ENCODE peak calls at places on chromosomes 4 and X, in five cellular contexts. One of them, this sample, is unnamed.

GRCh38 chr4:127781303-127782024 is 658 bp upstream of the HSPA4L start:
- DNase-seq in lower leg skin: peak
- DNase-seq in prostate gland: peak
- DNase-seq in suprapubic skin: peak
- DNase-seq in upper lobe of left lung: peak
- DNase-seq in this sample: peak

GRCh38 chr4:100982345-100982744 is 365.0 kb downstream of the PPP3CA start:
- DNase-seq in lower leg skin: no peak
- DNase-seq in upper lobe of left lung: no peak
- DNase-seq in prostate gland: no peak
- DNase-seq in suprapubic skin: no peak
- DNase-seq in this sample: no peak

GRCh38 chr4:141614878-141615586 is 21.4 kb upstream of the IL15 start:
- DNase-seq in prostate gland: no peak
- DNase-seq in upper lobe of left lung: no peak
- DNase-seq in suprapubic skin: no peak
- DNase-seq in lower leg skin: no peak
- DNase-seq in this sample: no peak

GRCh38 chr4:6355052-6355451 is 85.4 kb downstream of the WFS1 start:
- DNase-seq in lower leg skin: no peak
- DNase-seq in suprapubic skin: no peak
- DNase-seq in prostate gland: no peak
- DNase-seq in upper lobe of left lung: no peak
- DNase-seq in this sample: no peak

GRCh38 chr4:16158504-16158852 is 67.8 kb downstream of the TAPT1 start:
- DNase-seq in upper lobe of left lung: no peak
- DNase-seq in suprapubic skin: no peak
- DNase-seq in lower leg skin: no peak
- DNase-seq in prostate gland: no peak
- DNase-seq in this sample: no peak

GRCh38 chr4:27084685-27085356 is 224.2 kb downstream of the STIM2 start:
- DNase-seq in upper lobe of left lung: peak
- DNase-seq in lower leg skin: peak
- DNase-seq in prostate gland: peak
- DNase-seq in suprapubic skin: no peak
- DNase-seq in this sample: peak

GRCh38 chr4:110472583-110473329 is 3.2 kb upstream of the ENPEP start:
- DNase-seq in upper lobe of left lung: no peak
- DNase-seq in suprapubic skin: no peak
- DNase-seq in lower leg skin: no peak
- DNase-seq in prostate gland: no peak
- DNase-seq in this sample: no peak

GRCh38 chr4:105560488-105560887 is 8.1 kb downstream of the ARHGEF38 start:
- DNase-seq in lower leg skin: no peak
- DNase-seq in upper lobe of left lung: no peak
- DNase-seq in prostate gland: no peak
- DNase-seq in suprapubic skin: no peak
- DNase-seq in this sample: no peak

GRCh38 chr4:99361268-99361922 is 8.8 kb upstream of the ADH1C start:
- DNase-seq in suprapubic skin: no peak
- DNase-seq in prostate gland: no peak
- DNase-seq in upper lobe of left lung: no peak
- DNase-seq in lower leg skin: no peak
- DNase-seq in this sample: no peak

GRCh38 chr4:88341227-88342192 is 37.1 kb upstream of the HERC6 start:
- DNase-seq in upper lobe of left lung: peak
- DNase-seq in suprapubic skin: no peak
- DNase-seq in lower leg skin: no peak
- DNase-seq in prostate gland: peak
- DNase-seq in this sample: no peak

GRCh38 chr4:119626420-119626819 is 2.2 kb downstream of the PDE5A start:
- DNase-seq in lower leg skin: no peak
- DNase-seq in upper lobe of left lung: no peak
- DNase-seq in prostate gland: no peak
- DNase-seq in suprapubic skin: no peak
- DNase-seq in this sample: no peak

GRCh38 chr4:29805871-29806480 is 914.2 kb upstream of the PCDH7 start:
- DNase-seq in prostate gland: no peak
- DNase-seq in upper lobe of left lung: no peak
- DNase-seq in suprapubic skin: no peak
- DNase-seq in lower leg skin: no peak
- DNase-seq in this sample: no peak

GRCh38 chr4:138639018-138639876 is 376.3 kb upstream of the NOCT start:
- DNase-seq in upper lobe of left lung: no peak
- DNase-seq in lower leg skin: no peak
- DNase-seq in prostate gland: no peak
- DNase-seq in suprapubic skin: no peak
- DNase-seq in this sample: no peak

GRCh38 chr4:5894266-5894665 is 1.4 kb upstream of the CRMP1 start:
- DNase-seq in lower leg skin: no peak
- DNase-seq in prostate gland: no peak
- DNase-seq in suprapubic skin: no peak
- DNase-seq in upper lobe of left lung: no peak
- DNase-seq in this sample: no peak

GRCh38 chr4:5751073-5751917 is 40.3 kb downstream of the EVC start:
- DNase-seq in lower leg skin: no peak
- DNase-seq in suprapubic skin: no peak
- DNase-seq in upper lobe of left lung: no peak
- DNase-seq in prostate gland: no peak
- DNase-seq in this sample: no peak

GRCh38 chrX:110167952-110168451 is 149.9 kb downstream of the AMMECR1 start:
- DNase-seq in lower leg skin: no peak
- DNase-seq in suprapubic skin: no peak
- DNase-seq in upper lobe of left lung: no peak
- DNase-seq in prostate gland: no peak
- DNase-seq in this sample: peak

GRCh38 chr4:93072292-93072691 is 756.3 kb upstream of the ATOH1 start:
- DNase-seq in upper lobe of left lung: peak
- DNase-seq in prostate gland: no peak
- DNase-seq in lower leg skin: no peak
- DNase-seq in suprapubic skin: no peak
- DNase-seq in this sample: no peak

GRCh38 chrX:57156397-57157049 is 19.3 kb upstream of the SPIN2A start:
- DNase-seq in suprapubic skin: no peak
- DNase-seq in lower leg skin: no peak
- DNase-seq in upper lobe of left lung: no peak
- DNase-seq in prostate gland: no peak
- DNase-seq in this sample: no peak

GRCh38 chr4:183898456-183898855 is 6.7 kb upstream of the STOX2 start:
- DNase-seq in lower leg skin: no peak
- DNase-seq in prostate gland: no peak
- DNase-seq in suprapubic skin: no peak
- DNase-seq in upper lobe of left lung: no peak
- DNase-seq in this sample: no peak

GRCh38 chrX:111719426-111720210 is 38.6 kb downstream of the ALG13 start:
- DNase-seq in lower leg skin: no peak
- DNase-seq in prostate gland: no peak
- DNase-seq in upper lobe of left lung: no peak
- DNase-seq in suprapubic skin: no peak
- DNase-seq in this sample: no peak

GRCh38 chr4:174282836-174283506 is 496 bp downstream of the FBXO8 start:
- DNase-seq in prostate gland: peak
- DNase-seq in lower leg skin: peak
- DNase-seq in upper lobe of left lung: peak
- DNase-seq in suprapubic skin: peak
- DNase-seq in this sample: peak

GRCh38 chrX:8848921-8849320 is 47.7 kb upstream of the FAM9A start:
- DNase-seq in upper lobe of left lung: no peak
- DNase-seq in lower leg skin: no peak
- DNase-seq in prostate gland: no peak
- DNase-seq in suprapubic skin: no peak
- DNase-seq in this sample: no peak

GRCh38 chr4:8315343-8316250 is 46.0 kb downstream of the HTRA3 start:
- DNase-seq in lower leg skin: no peak
- DNase-seq in prostate gland: peak
- DNase-seq in upper lobe of left lung: peak
- DNase-seq in suprapubic skin: peak
- DNase-seq in this sample: no peak

GRCh38 chr4:162959056-162959455 is 207.6 kb downstream of the NAF1 start:
- DNase-seq in lower leg skin: no peak
- DNase-seq in suprapubic skin: no peak
- DNase-seq in upper lobe of left lung: no peak
- DNase-seq in prostate gland: no peak
- DNase-seq in this sample: peak

GRCh38 chr4:80183196-80184052 is 13.9 kb upstream of the PRDM8 start:
- DNase-seq in suprapubic skin: no peak
- DNase-seq in upper lobe of left lung: no peak
- DNase-seq in lower leg skin: no peak
- DNase-seq in prostate gland: no peak
- DNase-seq in this sample: no peak

GRCh38 chr4:56148428-56148827 is 199.7 kb downstream of the CEP135 start:
- DNase-seq in suprapubic skin: no peak
- DNase-seq in prostate gland: no peak
- DNase-seq in upper lobe of left lung: no peak
- DNase-seq in lower leg skin: no peak
- DNase-seq in this sample: no peak

GRCh38 chrX:49003696-49004095 is 1.6 kb upstream of the GRIPAP1 start:
- DNase-seq in prostate gland: no peak
- DNase-seq in upper lobe of left lung: no peak
- DNase-seq in suprapubic skin: no peak
- DNase-seq in lower leg skin: no peak
- DNase-seq in this sample: no peak

GRCh38 chr4:152083348-152083747 is 322.5 kb upstream of the GATB start:
- DNase-seq in suprapubic skin: no peak
- DNase-seq in lower leg skin: no peak
- DNase-seq in prostate gland: no peak
- DNase-seq in upper lobe of left lung: no peak
- DNase-seq in this sample: no peak

GRCh38 chr4:22091906-22092305 is 143.3 kb upstream of the KCNIP4 start:
- DNase-seq in lower leg skin: no peak
- DNase-seq in suprapubic skin: no peak
- DNase-seq in upper lobe of left lung: no peak
- DNase-seq in prostate gland: no peak
- DNase-seq in this sample: no peak

GRCh38 chr4:19429684-19430083 is 822.0 kb upstream of the SLIT2 start:
- DNase-seq in prostate gland: no peak
- DNase-seq in suprapubic skin: no peak
- DNase-seq in lower leg skin: no peak
- DNase-seq in upper lobe of left lung: no peak
- DNase-seq in this sample: no peak

GRCh38 chr4:46793036-46793435 is 116.0 kb downstream of the COX7B2 start:
- DNase-seq in upper lobe of left lung: no peak
- DNase-seq in lower leg skin: no peak
- DNase-seq in suprapubic skin: no peak
- DNase-seq in prostate gland: no peak
- DNase-seq in this sample: no peak

GRCh38 chrX:56113785-56114436 is 118.2 kb upstream of the KLF8 start:
- DNase-seq in prostate gland: no peak
- DNase-seq in lower leg skin: no peak
- DNase-seq in upper lobe of left lung: peak
- DNase-seq in suprapubic skin: no peak
- DNase-seq in this sample: no peak

GRCh38 chr4:166501941-166502382 is 628.9 kb downstream of the TLL1 start:
- DNase-seq in lower leg skin: no peak
- DNase-seq in prostate gland: no peak
- DNase-seq in suprapubic skin: no peak
- DNase-seq in upper lobe of left lung: peak
- DNase-seq in this sample: peak

GRCh38 chr4:6498511-6499240 is 26.3 kb upstream of the PPP2R2C start:
- DNase-seq in prostate gland: no peak
- DNase-seq in upper lobe of left lung: no peak
- DNase-seq in lower leg skin: no peak
- DNase-seq in suprapubic skin: peak
- DNase-seq in this sample: no peak

GRCh38 chrX:105706041-105706440 is 116.3 kb upstream of the NRK start:
- DNase-seq in suprapubic skin: no peak
- DNase-seq in lower leg skin: no peak
- DNase-seq in prostate gland: no peak
- DNase-seq in upper lobe of left lung: no peak
- DNase-seq in this sample: no peak

GRCh38 chr4:140757220-140757607 is 1.0 kb upstream of the TBC1D9 start:
- DNase-seq in upper lobe of left lung: no peak
- DNase-seq in prostate gland: no peak
- DNase-seq in lower leg skin: no peak
- DNase-seq in suprapubic skin: no peak
- DNase-seq in this sample: no peak

GRCh38 chrX:123263246-123263757 is 79.2 kb downstream of the GRIA3 start:
- DNase-seq in lower leg skin: no peak
- DNase-seq in suprapubic skin: no peak
- DNase-seq in prostate gland: no peak
- DNase-seq in upper lobe of left lung: no peak
- DNase-seq in this sample: no peak

GRCh38 chrX:29947225-29947624 is 268.1 kb upstream of the MAGEB2 start:
- DNase-seq in lower leg skin: no peak
- DNase-seq in suprapubic skin: no peak
- DNase-seq in upper lobe of left lung: no peak
- DNase-seq in prostate gland: no peak
- DNase-seq in this sample: no peak
- TF ChIP-seq POLR2A in lower leg skin: no peak
- TF ChIP-seq POLR2A in suprapubic skin: no peak
- TF ChIP-seq POLR2A in upper lobe of left lung: no peak
- TF ChIP-seq POLR2A in prostate gland: no peak
- TF ChIP-seq POLR2A in this sample: no peak

GRCh38 chr4:76495166-76495565 is 60.1 kb downstream of the SHROOM3 start:
- DNase-seq in upper lobe of left lung: no peak
- DNase-seq in lower leg skin: no peak
- DNase-seq in suprapubic skin: no peak
- DNase-seq in prostate gland: no peak
- DNase-seq in this sample: no peak
- TF ChIP-seq POLR2A in upper lobe of left lung: no peak
- TF ChIP-seq POLR2A in lower leg skin: no peak
- TF ChIP-seq POLR2A in suprapubic skin: no peak
- TF ChIP-seq POLR2A in prostate gland: no peak
- TF ChIP-seq POLR2A in this sample: no peak

DNA sequence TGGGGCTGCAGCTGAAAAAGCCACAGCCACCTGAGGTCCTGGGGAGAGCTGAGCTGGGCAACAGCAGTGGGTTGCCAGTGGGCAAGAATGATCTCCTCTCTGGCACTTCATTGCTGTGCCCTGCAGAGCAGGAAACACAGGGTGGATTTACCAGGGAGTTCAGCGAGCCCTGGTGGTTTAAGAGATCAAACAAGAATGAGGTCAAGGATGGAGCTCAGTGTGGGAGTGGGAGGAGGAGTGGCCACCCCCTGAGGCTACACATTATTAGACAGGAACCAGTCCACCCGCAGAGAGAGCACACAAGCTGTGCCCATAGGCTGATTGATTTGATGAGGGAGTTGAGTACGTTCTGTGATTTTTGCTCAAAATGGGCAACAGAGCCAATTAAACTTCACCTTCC is 47.3 kb downstream of the FRMPD3 start:
- DNase-seq in upper lobe of left lung: no peak
- DNase-seq in lower leg skin: no peak
- DNase-seq in suprapubic skin: no peak
- DNase-seq in prostate gland: no peak
- DNase-seq in this sample: no peak
- TF ChIP-seq POLR2A in upper lobe of left lung: no peak
- TF ChIP-seq POLR2A in lower leg skin: no peak
- TF ChIP-seq POLR2A in suprapubic skin: no peak
- TF ChIP-seq POLR2A in prostate gland: no peak
- TF ChIP-seq POLR2A in this sample: no peak

GRCh38 chrX:20433376-20433775 is 166.7 kb upstream of the RPS6KA3 start:
- DNase-seq in lower leg skin: no peak
- DNase-seq in prostate gland: no peak
- DNase-seq in upper lobe of left lung: no peak
- DNase-seq in suprapubic skin: no peak
- DNase-seq in this sample: no peak
- TF ChIP-seq POLR2A in lower leg skin: no peak
- TF ChIP-seq POLR2A in prostate gland: no peak
- TF ChIP-seq POLR2A in upper lobe of left lung: no peak
- TF ChIP-seq POLR2A in suprapubic skin: no peak
- TF ChIP-seq POLR2A in this sample: no peak

This sample was measured in erythroblast.